ENCODE peak calls at places on chromosome 12, in eight cellular contexts. E, O, H, G, U, V, T and F are unnamed samples.

GRCh38 chr12:79370021-79370420 is 320.7 kb downstream of the PAWR start:
- DNase-seq in H (no peak), V (no peak), E (no peak), T (no peak), O (no peak), G (no peak), U (no peak), F (no peak)

GRCh38 chr12:20604408-20604807 is 90.7 kb upstream of the SLCO1C1 start:
- DNase-seq in U (no peak), T (no peak), E (no peak), O (no peak), H (no peak), G (no peak), V (no peak), F (no peak)

GRCh38 chr12:54352891-54353874 is 11.1 kb downstream of the GPR84 start:
- DNase-seq in H (no peak), E (no peak), G (no peak), T (peak; percentile 83), U (peak; percentile 55), V (no peak), O (peak; percentile 72), F (no peak)

GRCh38 chr12:58833844-58834243 is 86.5 kb downstream of the LRIG3 start:
- DNase-seq in E (no peak), V (no peak), O (no peak), U (no peak), H (no peak), G (no peak), T (no peak), F (no peak)

GRCh38 chr12:10749700-10750384 is 26.7 kb upstream of the YBX3 start:
- DNase-seq in V (peak; percentile 94), U (peak; percentile 22), T (peak; percentile 63), O (peak; percentile 97), E (peak; percentile 68), G (peak; percentile 84), H (peak; percentile 66), F (peak; percentile 34)

GRCh38 chr12:121858662-121859572 is at the start of gene HPD:
- DNase-seq in V (no peak), T (no peak), U (no peak), G (peak; percentile 91), O (peak; percentile 76), H (no peak), E (no peak), F (no peak)

GRCh38 chr12:52327086-52327829 is 6.1 kb upstream of the KRT83 start:
- DNase-seq in G (peak; percentile 78), O (peak; percentile 91), E (peak; percentile 76), U (peak; percentile 34), V (peak; percentile 96), T (peak; percentile 91), H (peak; percentile 100), F (peak; percentile 67)

GRCh38 chr12:93698307-93699092 is 21.3 kb downstream of the CRADD start:
- DNase-seq in G (peak; percentile 66), H (no peak), O (peak; percentile 40), V (no peak), E (no peak), U (no peak), T (no peak), F (no peak)

GRCh38 chr12:92431146-92431545 is 271.6 kb upstream of the PLEKHG7 start:
- DNase-seq in U (peak; percentile 13), E (no peak), V (no peak), O (no peak), G (no peak), T (no peak), H (no peak), F (no peak)

GRCh38 chr12:95102916-95103671 is 29.7 kb upstream of the NR2C1 start:
- DNase-seq in H (peak; percentile 85), O (peak; percentile 94), T (no peak), G (peak; percentile 18), U (no peak), V (peak; percentile 92), E (peak; percentile 90), F (no peak)

GRCh38 chr12:127381043-127381668 is 885.8 kb upstream of the TMEM132C start:
- DNase-seq in U (peak; percentile 83), E (no peak), T (peak; percentile 88), O (no peak), H (peak; percentile 30), G (peak; percentile 15), V (peak; percentile 21), F (peak; percentile 90)

GRCh38 chr12:70507442-70507841 is 129.8 kb downstream of the PTPRB start:
- DNase-seq in U (no peak), H (no peak), E (no peak), G (no peak), V (no peak), O (no peak), T (no peak), F (no peak)

GRCh38 chr12:128980623-128981022 is 127.3 kb downstream of the GLT1D1 start:
- DNase-seq in G (no peak), T (no peak), U (peak; percentile 35), H (no peak), V (no peak), E (no peak), O (no peak), F (no peak)

GRCh38 chr12:43009307-43009706 is 419.8 kb upstream of the PRICKLE1 start:
- DNase-seq in T (peak; percentile 11), E (no peak), U (no peak), O (no peak), V (no peak), G (no peak), H (no peak), F (no peak)

GRCh38 chr12:23084236-23084995 is 459.4 kb downstream of the ETNK1 start:
- DNase-seq in G (peak; percentile 6), T (peak; percentile 63), V (no peak), H (no peak), U (no peak), O (peak; percentile 95), E (no peak), F (no peak)

GRCh38 chr12:47868552-47869031 is 36.2 kb downstream of the VDR start:
- DNase-seq in G (no peak), H (no peak), T (no peak), U (no peak), V (no peak), E (peak; percentile 76), O (no peak), F (no peak)

GRCh38 chr12:46958599-46959290 is 120.7 kb upstream of the PCED1B start:
- DNase-seq in V (no peak), H (peak; percentile 41), O (no peak), G (peak; percentile 47), E (no peak), U (no peak), T (no peak), F (no peak)

DNA sequence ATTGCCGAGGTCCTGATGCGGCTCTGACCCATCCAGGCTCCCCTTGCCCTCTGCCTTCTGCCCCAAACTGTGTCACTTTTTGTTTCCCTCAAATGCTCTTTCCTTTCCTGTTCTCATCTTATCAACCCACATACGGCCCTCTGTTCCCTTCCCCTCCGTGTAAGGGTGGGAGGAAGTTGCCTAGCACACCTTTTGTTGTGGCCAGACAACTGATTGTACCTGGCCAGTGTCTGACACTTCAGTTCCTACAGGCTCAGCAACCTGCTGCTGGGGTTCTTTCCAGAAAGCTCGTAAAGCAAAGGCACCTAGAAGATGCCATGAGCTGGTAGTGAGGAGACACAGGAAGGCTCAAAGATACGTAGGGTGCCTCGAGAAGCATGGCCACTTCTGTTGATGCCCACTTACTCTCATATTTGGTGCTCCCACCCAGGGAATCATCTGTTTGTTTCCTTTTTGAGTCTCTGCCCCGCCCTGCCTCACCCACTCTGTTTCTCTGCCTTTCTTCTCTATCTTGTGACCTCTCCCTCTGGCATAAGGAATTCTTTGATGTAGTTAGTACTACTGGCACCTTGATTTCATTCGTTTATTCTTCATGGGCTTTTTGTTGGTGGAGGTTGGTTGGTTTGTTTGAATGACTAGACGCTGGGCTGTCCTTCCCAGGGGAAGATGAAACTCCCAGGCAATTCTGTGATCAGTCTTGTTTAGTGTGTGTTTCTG is 152.4 kb upstream of the FKBP4 start:
- DNase-seq in U (no peak), V (no peak), T (no peak), H (no peak), O (no peak), E (no peak), G (no peak), F (no peak)
- TF ChIP-seq RAD21 in U (no peak), V (no peak), T (no peak), H (no peak), O (no peak), E (no peak), G (no peak), F (no peak)

DNA sequence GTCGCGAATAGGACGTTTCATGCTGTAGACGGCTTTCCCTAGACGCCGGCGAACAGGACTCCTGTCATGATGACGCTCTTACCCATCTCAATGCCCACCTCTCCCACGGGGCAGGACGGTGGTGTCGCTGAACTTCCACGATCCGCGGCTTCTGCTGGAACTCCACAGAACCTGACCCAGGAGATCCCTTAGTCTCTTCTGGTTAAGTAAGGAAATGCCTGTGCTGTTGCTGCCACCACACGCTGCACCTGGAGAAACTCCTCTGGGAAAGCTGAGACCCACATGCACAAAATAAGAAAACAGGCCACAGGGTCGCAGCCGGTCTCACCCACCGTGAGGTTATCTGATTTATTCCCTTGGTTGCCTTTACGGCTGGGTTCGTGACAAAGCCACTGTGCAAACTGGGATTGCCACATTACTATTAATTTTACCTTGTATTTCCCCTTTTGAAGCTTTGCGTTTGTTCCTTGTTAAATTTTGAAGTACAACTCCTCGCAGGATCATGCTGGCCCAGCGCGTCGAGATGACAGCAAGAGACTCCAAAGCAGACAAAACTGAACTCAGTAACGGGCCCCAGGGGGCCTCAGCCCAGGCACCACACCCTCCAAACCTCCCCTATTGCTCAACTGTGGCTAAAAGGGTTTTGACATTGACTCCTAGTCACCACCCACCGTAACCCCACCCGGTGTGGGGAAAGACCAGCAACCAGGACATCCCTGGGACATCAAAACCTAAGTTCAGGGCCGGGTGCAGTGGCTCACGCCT is 9.2 kb upstream of the MMP17 start:
- DNase-seq in V (no peak), U (no peak), H (no peak), G (peak; percentile 54), O (no peak), E (no peak), T (no peak), F (no peak)
- TF ChIP-seq RAD21 in V (peak; percentile 7), U (no peak), H (no peak), G (no peak), O (no peak), E (no peak), T (no peak), F (peak; percentile 25)

GRCh38 chr12:6430990-6431353 is 13.8 kb upstream of the CD27 start:
- DNase-seq in U (no peak), T (no peak), O (peak; percentile 29), V (no peak), G (no peak), E (no peak), H (no peak), F (no peak)
- TF ChIP-seq RAD21 in U (no peak), T (no peak), O (no peak), V (no peak), G (no peak), E (no peak), H (no peak), F (no peak)

DNA sequence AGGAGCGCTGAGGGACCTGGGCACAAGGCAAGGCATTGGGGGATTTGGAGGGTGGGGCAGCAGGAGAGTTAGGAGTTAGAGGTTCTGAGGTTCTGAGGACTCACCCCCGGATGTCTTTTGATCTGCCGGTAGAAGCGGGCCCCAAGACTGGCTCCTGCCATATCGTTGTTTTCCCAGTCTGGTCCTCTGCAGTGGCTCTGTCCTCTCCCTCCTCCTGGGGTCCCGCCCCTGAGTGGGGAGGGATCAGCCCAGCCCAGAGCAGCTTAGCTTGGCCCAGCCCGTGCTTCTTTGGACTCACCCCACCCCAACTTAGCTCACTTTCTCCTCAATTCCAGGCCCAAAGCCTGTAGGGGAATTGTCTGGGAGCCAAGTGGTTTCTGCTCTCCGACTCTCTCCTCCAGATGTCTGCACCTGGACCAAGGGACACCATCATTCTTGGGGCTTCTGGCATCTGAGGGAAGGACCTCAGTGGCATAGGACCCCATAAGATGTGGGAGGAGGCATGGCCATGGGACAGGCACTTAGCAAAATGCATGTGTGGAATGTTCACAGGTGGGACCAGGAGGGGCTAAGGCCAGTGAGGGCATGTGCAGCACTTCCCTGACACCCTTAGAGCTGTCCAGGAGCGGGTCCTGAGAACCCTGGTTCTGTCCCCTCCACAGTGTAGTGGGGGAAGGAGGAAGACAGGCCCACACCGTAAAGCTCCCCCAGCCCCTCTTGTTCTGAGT is 7.6 kb downstream of the SHMT2 start:
- DNase-seq in O (no peak), U (no peak), H (no peak), V (no peak), G (no peak), E (no peak), T (no peak), F (no peak)
- TF ChIP-seq RAD21 in O (no peak), U (no peak), H (no peak), V (no peak), G (no peak), E (no peak), T (no peak), F (no peak)